ENCODE peak calls at places on chromosomes 16 and 17, in six cellular contexts. D, N, Y, Z, W and X are unnamed samples.

GRCh38 chr17:42305543-42306384 is 17.5 kb downstream of the STAT5A start:
- DNase-seq in W (no peak), D (no peak), Y (no peak), Z (no peak), N (no peak), X (no peak)

GRCh38 chr17:40720904-40721303 is 17.4 kb upstream of the KRT24 start:
- DNase-seq in N (no peak), W (no peak), Z (no peak), Y (no peak), D (no peak), X (no peak)

GRCh38 chr16:58451263-58451662 is 48.7 kb upstream of the NDRG4 start:
- DNase-seq in N (no peak), Z (no peak), D (no peak), W (no peak), Y (no peak), X (no peak)

GRCh38 chr17:67841992-67842391 is 16.7 kb downstream of the BPTF start:
- DNase-seq in Z (no peak), W (no peak), Y (no peak), D (no peak), N (no peak), X (no peak)

GRCh38 chr16:86424413-86424812 is 85.9 kb upstream of the FOXF1 start:
- DNase-seq in Y (no peak), Z (no peak), D (no peak), W (no peak), N (no peak), X (no peak)

GRCh38 chr17:47811709-47812108 is 9.9 kb downstream of the OSBPL7 start:
- DNase-seq in W (no peak), Y (no peak), D (no peak), Z (no peak), N (no peak), X (no peak)

GRCh38 chr17:49997256-49997735 is 2.3 kb upstream of the DLX3 start:
- DNase-seq in D (no peak), Z (no peak), Y (no peak), W (no peak), N (no peak), X (no peak)

GRCh38 chr17:80919331-80920284 is 72.0 kb upstream of the CHMP6 start:
- DNase-seq in D (peak; percentile 39), W (no peak), N (no peak), Z (no peak), Y (no peak), X (no peak)

GRCh38 chr16:50369133-50369804 is 481 bp upstream of the BRD7 start:
- DNase-seq in Y (no peak), D (no peak), N (no peak), W (no peak), Z (no peak), X (no peak)

GRCh38 chr17:80242505-80242904 is 18.1 kb upstream of the RNF213 start:
- DNase-seq in W (no peak), N (no peak), D (no peak), Z (no peak), Y (no peak), X (no peak)

GRCh38 chr16:87426423-87427215 is 34.5 kb downstream of the MAP1LC3B start:
- DNase-seq in Z (no peak), Y (no peak), D (no peak), N (no peak), W (no peak), X (no peak)

GRCh38 chr16:70529051-70529777 is 5.6 kb downstream of the SF3B3 start:
- DNase-seq in Y (no peak), W (no peak), D (no peak), Z (no peak), N (no peak), X (no peak)

GRCh38 chr17:82734987-82735866 is at the start of gene FN3K:
- DNase-seq in Z (peak; percentile 47), Y (no peak), D (peak; percentile 80), N (no peak), W (peak; percentile 71), X (no peak)

GRCh38 chr17:49015924-49016774 is 19.0 kb downstream of the IGF2BP1 start:
- DNase-seq in N (no peak), Y (no peak), W (no peak), D (no peak), Z (no peak), X (no peak)

GRCh38 chr17:231966-232807 is 50.7 kb upstream of the DOC2B start:
- DNase-seq in W (no peak), N (no peak), Y (no peak), Z (no peak), D (no peak), X (no peak)

GRCh38 chr17:4790705-4791088 is 1.9 kb downstream of the GLTPD2 start:
- DNase-seq in Y (no peak), D (no peak), N (no peak), W (no peak), Z (no peak), X (no peak)

GRCh38 chr17:41863074-41863843 is 2.0 kb downstream of the KLHL11 start:
- DNase-seq in D (no peak), Z (no peak), N (no peak), W (no peak), Y (peak; percentile 1), X (no peak)

GRCh38 chr17:8126306-8127066 is 2.6 kb upstream of the HES7 start:
- DNase-seq in Y (no peak), Z (no peak), W (peak; percentile 63), N (no peak), D (peak; percentile 81), X (no peak)

GRCh38 chr16:58028541-58029070 is 3.1 kb downstream of the MMP15 start:
- DNase-seq in W (no peak), N (no peak), Y (no peak), D (no peak), Z (no peak), X (no peak)

GRCh38 chr17:66088173-66088572 is 103.8 kb downstream of the CEP112 start:
- DNase-seq in N (no peak), D (no peak), Z (no peak), W (no peak), Y (no peak), X (no peak)

GRCh38 chr17:57372156-57372555 is 115.8 kb downstream of the MSI2 start:
- DNase-seq in D (no peak), W (no peak), Y (no peak), Z (no peak), N (peak; percentile 58), X (no peak)

GRCh38 chr16:70437582-70438324 is 1.1 kb downstream of the ST3GAL2 start:
- DNase-seq in Y (no peak), Z (no peak), D (peak; percentile 46), W (no peak), N (no peak), X (no peak)

GRCh38 chr17:47735536-47736011 is 2.5 kb downstream of the TBX21 start:
- DNase-seq in D (no peak), N (no peak), Y (no peak), Z (no peak), W (no peak), X (no peak)

GRCh38 chr17:55420067-55420775 is 1.4 kb downstream of the MMD start:
- DNase-seq in N (no peak), Z (no peak), D (no peak), W (no peak), Y (no peak), X (no peak)

GRCh38 chr17:59851431-59852375 is 41.0 kb downstream of the TUBD1 start:
- DNase-seq in Z (peak; percentile 45), W (no peak), D (no peak), N (no peak), Y (no peak), X (no peak)

GRCh38 chr17:80388601-80389000 is 26.4 kb upstream of the ENDOV start:
- DNase-seq in D (no peak), Y (no peak), N (no peak), W (no peak), Z (no peak), X (no peak)

GRCh38 chr17:8326591-8327583 is 12.8 kb upstream of the ODF4 start:
- DNase-seq in W (peak; percentile 53), Z (peak; percentile 38), N (no peak), Y (no peak), D (peak; percentile 39), X (no peak)

GRCh38 chr16:3135120-3135715 is 389 bp downstream of the ZNF213 start:
- DNase-seq in N (no peak), W (no peak), Z (no peak), Y (no peak), D (no peak), X (no peak)

GRCh38 chr16:73817500-73817899 is 479.1 kb upstream of the PSMD7 start:
- DNase-seq in W (no peak), N (no peak), D (no peak), Y (no peak), Z (no peak), X (no peak)